ENCODE peak calls at places on chromosomes 1 and 21, in eight cellular contexts. M, Q, Z, P, F, R, L and O are unnamed samples.

GRCh38 chr1:188295157-188295556 is 1466.4 kb downstream of the PLA2G4A start:
- DNase-seq in M (no peak), Q (no peak), P (no peak), R (no peak), Z (no peak), F (no peak), L (no peak), O (no peak)

GRCh38 chr1:34083974-34084373 is 81.1 kb downstream of the CSMD2 start:
- DNase-seq in L (no peak), R (no peak), P (no peak), F (no peak), Z (no peak), M (no peak), Q (no peak), O (no peak)

GRCh38 chr1:2821373-2821955 is 20.0 kb upstream of the TTC34 start:
- DNase-seq in R (no peak), Q (no peak), M (no peak), L (no peak), P (no peak), Z (no peak), F (no peak), O (no peak)

GRCh38 chr1:216482620-216483019 is 59.4 kb upstream of the USH2A start:
- DNase-seq in F (no peak), Q (no peak), R (no peak), Z (no peak), L (no peak), M (no peak), P (no peak), O (no peak)

GRCh38 chr1:218742478-218743260 is 397.5 kb downstream of the TGFB2 start:
- DNase-seq in L (no peak), Q (no peak), Z (no peak), R (no peak), M (no peak), P (no peak), F (no peak), O (no peak)

GRCh38 chr1:116382857-116383256 is 9.8 kb downstream of the ATP1A1 start:
- DNase-seq in Z (no peak), M (no peak), P (no peak), L (no peak), R (no peak), Q (no peak), F (no peak), O (no peak)

GRCh38 chr21:44533121-44533890 is 6.7 kb downstream of the KRTAP10-1 start:
- DNase-seq in F (no peak), Q (no peak), P (no peak), M (no peak), L (no peak), Z (no peak), R (no peak), O (peak)

GRCh38 chr1:3221112-3222041 is 152.4 kb downstream of the PRDM16 start:
- DNase-seq in Q (no peak), R (no peak), Z (no peak), P (no peak), L (no peak), M (no peak), F (no peak), O (no peak)

GRCh38 chr1:161037661-161038522 is 872 bp downstream of the TSTD1 start:
- DNase-seq in P (no peak), Q (no peak), M (peak), R (no peak), F (no peak), L (no peak), Z (no peak), O (peak)

GRCh38 chr1:114482585-114482984 is 28.4 kb downstream of the TRIM33 start:
- DNase-seq in M (no peak), Z (no peak), F (no peak), R (no peak), P (no peak), Q (no peak), L (no peak), O (no peak)

GRCh38 chr1:230308039-230308438 is 118.1 kb downstream of the PGBD5 start:
- DNase-seq in M (peak), Z (no peak), Q (no peak), L (no peak), R (no peak), P (no peak), F (no peak), O (peak)

GRCh38 chr1:174580801-174581200 is 133.0 kb downstream of the GPR52 start:
- DNase-seq in Z (no peak), L (no peak), M (no peak), P (no peak), R (no peak), Q (no peak), F (no peak), O (no peak)